ENCODE peak calls at places on chromosomes 2 and 18, in seven cellular contexts. X, G, V, Z, M, R and F are unnamed samples.

GRCh38 chr2:124145982-124146381 is 120.9 kb downstream of the CNTNAP5 start:
- DNase-seq in X (no peak), G (no peak), V (no peak), Z (peak), M (no peak), R (no peak), F (no peak)

GRCh38 chr2:240818543-240819403 is 1.2 kb downstream of the KIF1A start:
- DNase-seq in X (no peak), G (no peak), V (peak), Z (peak), M (no peak), R (no peak), F (no peak)

GRCh38 chr2:233853883-233854240 is 473 bp downstream of the HJURP start:
- DNase-seq in X (no peak), G (no peak), V (no peak), Z (no peak), M (no peak), R (no peak), F (no peak)

GRCh38 chr2:147567131-147567530 is 277.7 kb upstream of the ACVR2A start:
- DNase-seq in X (no peak), G (no peak), V (no peak), Z (no peak), M (peak), R (no peak), F (no peak)

GRCh38 chr18:42274488-42275137 is 319.6 kb downstream of the PIK3C3 start:
- DNase-seq in X (no peak), G (peak), V (no peak), Z (no peak), M (peak), R (no peak), F (no peak)

GRCh38 chr18:62399306-62399705 is 74.2 kb downstream of the TNFRSF11A start:
- DNase-seq in X (no peak), G (no peak), V (no peak), Z (no peak), M (no peak), R (no peak), F (no peak)

GRCh38 chr2:8431446-8432125 is 250.3 kb upstream of the ID2 start:
- DNase-seq in X (no peak), G (peak), V (no peak), Z (no peak), M (peak), R (no peak), F (no peak)

GRCh38 chr2:16330012-16330411 is 335.6 kb downstream of the CYRIA start:
- DNase-seq in X (no peak), G (no peak), V (no peak), Z (no peak), M (no peak), R (no peak), F (no peak)

GRCh38 chr2:142325870-142326269 is 195.1 kb upstream of the LRP1B start:
- DNase-seq in X (no peak), G (no peak), V (no peak), Z (no peak), M (no peak), R (no peak), F (no peak)

GRCh38 chr2:172335731-172336130 is 91.7 kb upstream of the ITGA6 start:
- DNase-seq in X (no peak), G (no peak), V (no peak), Z (no peak), M (no peak), R (no peak), F (peak)